ENCODE peak calls at places on chromosomes 5 and 9, in eight cellular contexts. J is PC-3, N is H9, M is hepatocyte, F is astrocyte, Z is mesenchymal stem cell, A is A549, P is GM12878. X is an unnamed sample.

GRCh38 chr9:37976714-37977477 is 73.0 kb upstream of the SLC25A51 start:
- DNase-seq in P (no peak), A (no peak), N (no peak), M (peak; percentile 71), Z (peak; percentile 96), J (peak; percentile 39), F (peak; percentile 97), X (peak; percentile 79)

GRCh38 chr5:167987490-167988270 is 303.8 kb upstream of the WWC1 start:
- DNase-seq in M (peak; percentile 7), Z (no peak), P (no peak), J (no peak), N (no peak), A (no peak), F (no peak), X (no peak)

GRCh38 chr9:81394816-81395215 is 294.5 kb downstream of the TLE1 start:
- DNase-seq in A (no peak), F (no peak), N (no peak), M (peak; percentile 27), P (no peak), Z (no peak), J (no peak), X (no peak)

GRCh38 chr9:81456431-81456970 is 232.8 kb downstream of the TLE1 start:
- DNase-seq in F (peak; percentile 89), P (no peak), M (no peak), N (no peak), J (peak; percentile 38), A (no peak), Z (peak; percentile 14), X (no peak)

GRCh38 chr5:142866563-142867275 is 96.5 kb downstream of the ARHGAP26 start:
- DNase-seq in P (peak; percentile 26), Z (peak; percentile 60), M (peak; percentile 86), N (peak; percentile 69), A (peak; percentile 82), F (peak; percentile 70), J (peak; percentile 76), X (peak; percentile 65)

GRCh38 chr9:129493002-129493713 is 127.7 kb downstream of the C9orf50 start:
- DNase-seq in A (no peak), N (no peak), J (no peak), F (no peak), M (no peak), Z (no peak), P (no peak), X (no peak)

GRCh38 chr9:135023816-135024405 is 63.6 kb upstream of the OLFM1 start:
- DNase-seq in P (no peak), F (no peak), N (no peak), M (no peak), A (no peak), J (no peak), Z (no peak), X (peak; percentile 2)

GRCh38 chr9:129838707-129839259 is 3.5 kb downstream of the USP20 start:
- DNase-seq in F (peak; percentile 89), Z (peak; percentile 92), J (peak; percentile 91), N (no peak), P (no peak), A (no peak), M (no peak), X (peak; percentile 50)

GRCh38 chr5:81006955-81007636 is 46.9 kb downstream of the RASGRF2 start:
- DNase-seq in F (no peak), A (no peak), Z (no peak), P (no peak), J (no peak), M (no peak), N (no peak), X (no peak)

GRCh38 chr5:160399402-160400353 is at the start of gene FAM200C:
- DNase-seq in F (peak; percentile 82), N (peak; percentile 95), P (peak; percentile 59), J (peak; percentile 92), M (peak; percentile 96), Z (peak; percentile 96), A (peak; percentile 94), X (peak; percentile 89)

GRCh38 chr5:37940931-37941623 is 101.2 kb upstream of the GDNF start:
- DNase-seq in Z (no peak), M (no peak), P (no peak), A (no peak), F (no peak), N (no peak), J (peak; percentile 86), X (peak; percentile 93)

GRCh38 chr9:34459941-34460340 is 1.3 kb downstream of the DNAI1 start:
- DNase-seq in F (no peak), P (no peak), M (no peak), A (no peak), J (no peak), Z (peak; percentile 43), N (no peak), X (peak; percentile 48)

GRCh38 chr9:34457266-34458012 is 931 bp downstream of the FAM219A start:
- DNase-seq in Z (peak; percentile 87), P (no peak), M (peak; percentile 84), J (peak; percentile 62), N (peak; percentile 73), A (peak; percentile 62), F (peak; percentile 69), X (peak; percentile 66)

GRCh38 chr9:34458013-34458966 is at the start of the genes DNAI1 and FAM219A:
- DNase-seq in F (peak; percentile 94), J (peak; percentile 96), M (peak; percentile 100), Z (peak; percentile 98), A (peak; percentile 98), P (peak; percentile 69), N (peak; percentile 98), X (peak; percentile 98)

GRCh38 chr9:34458967-34459355 is 356 bp downstream of the DNAI1 start:
- DNase-seq in M (no peak), F (no peak), A (no peak), N (no peak), J (no peak), P (no peak), Z (no peak), X (no peak)

GRCh38 chr9:34459356-34459755 is 751 bp downstream of the DNAI1 start:
- DNase-seq in J (no peak), M (no peak), P (no peak), N (no peak), A (no peak), Z (no peak), F (no peak), X (no peak)
- H3K4me2 ChIP-seq in J (no peak overlapping the region), M (no peak overlapping the region), P (no peak overlapping the region), N (peak overlapping the region; percentile 77), A (peak overlapping the region; percentile 94), Z (no peak overlapping the region), F (no peak overlapping the region), X (no peak overlapping the region)

DNA sequence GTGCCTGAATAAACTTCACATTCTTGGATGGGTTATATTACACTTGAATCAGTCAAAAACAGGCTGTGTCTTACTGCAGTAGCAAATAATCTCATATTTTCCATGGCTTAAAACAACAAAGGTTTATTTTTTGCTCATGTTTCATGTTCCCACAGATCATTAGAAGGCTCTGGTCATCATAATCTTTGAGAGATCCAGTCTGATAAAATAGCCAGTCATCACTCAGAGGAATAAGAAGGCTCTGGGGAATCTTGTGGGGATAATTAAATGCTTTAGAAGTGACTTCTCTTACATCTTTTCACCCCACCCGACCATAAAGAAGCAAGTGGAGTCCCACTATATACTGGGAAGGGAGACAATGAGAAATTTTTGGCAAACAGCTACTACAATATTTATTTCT is 417.7 kb downstream of the PSAT1 start:
- DNase-seq in N (no peak), A (no peak), J (no peak), M (no peak), F (peak; percentile 56), P (no peak), Z (peak; percentile 43), X (no peak)
- H3K4me2 ChIP-seq in N (no peak overlapping the region), A (no peak overlapping the region), J (no peak overlapping the region), M (no peak overlapping the region), F (peak overlapping the region; percentile 57), P (no peak overlapping the region), Z (no peak overlapping the region), X (no peak overlapping the region)

DNA sequence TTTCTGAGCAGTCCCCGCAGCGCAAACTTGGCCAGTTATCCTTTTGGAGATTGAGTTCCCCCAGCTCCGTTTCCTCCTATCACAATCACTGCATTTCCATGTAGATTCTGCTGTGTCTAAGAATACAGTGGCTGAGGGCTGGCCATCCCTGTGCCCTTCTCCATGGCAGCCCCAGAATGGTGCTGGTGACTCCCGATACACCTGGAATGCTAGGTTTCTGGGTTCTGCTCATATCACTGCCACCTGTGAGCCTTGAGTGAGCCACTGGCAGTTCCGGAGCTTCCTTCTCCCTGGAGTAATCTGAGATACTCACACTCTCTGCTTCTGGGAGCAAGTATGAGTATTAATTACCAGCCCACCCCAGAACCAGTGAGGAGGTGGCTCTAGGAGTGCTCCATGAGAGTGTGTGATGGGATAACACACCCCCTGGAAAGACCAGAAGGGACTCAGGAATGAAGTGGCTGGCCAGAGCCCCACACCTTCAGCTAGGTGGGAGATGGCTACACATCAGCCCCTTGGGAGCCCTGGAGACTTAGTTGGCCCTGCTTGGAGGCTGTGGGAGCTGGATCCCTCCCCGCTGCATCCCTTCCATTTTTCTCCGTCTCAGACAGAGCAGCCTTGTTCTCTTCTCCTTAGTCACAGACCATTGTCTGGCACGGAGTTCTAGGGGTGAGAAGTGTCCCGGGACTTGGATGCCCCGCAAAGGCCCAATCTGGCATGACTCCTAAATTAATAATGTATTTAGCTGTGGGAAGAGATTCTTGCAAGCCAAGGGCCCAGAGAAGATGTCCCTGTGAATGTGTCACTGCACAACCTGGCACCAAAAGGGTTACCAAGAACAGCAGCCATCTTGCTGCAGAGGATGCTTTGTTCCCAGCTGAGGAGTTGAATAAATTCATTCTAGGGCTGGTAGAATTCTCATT is 4.9 kb downstream of the PCDHGC5 start:
- DNase-seq in F (peak; percentile 71), N (no peak), A (no peak), J (no peak), P (no peak), M (no peak), Z (no peak), X (peak; percentile 54)
- H3K4me2 ChIP-seq in F (peak overlapping the region; percentile 78), N (no peak overlapping the region), A (no peak overlapping the region), J (no peak overlapping the region), P (no peak overlapping the region), M (peak overlapping the region; percentile 68), Z (no peak overlapping the region), X (no peak overlapping the region)

GRCh38 chr5:65989115-65989514 is 62.7 kb downstream of the ERBIN start:
- DNase-seq in J (no peak), Z (no peak), A (no peak), F (no peak), P (no peak), N (no peak), M (no peak), X (no peak)

GRCh38 chr5:65984098-65984885 is 57.9 kb downstream of the ERBIN start:
- DNase-seq in Z (no peak), J (no peak), A (no peak), M (no peak), P (no peak), N (no peak), F (no peak), X (no peak)

GRCh38 chr5:65987982-65988381 is 61.6 kb downstream of the ERBIN start:
- DNase-seq in J (no peak), Z (no peak), F (no peak), P (no peak), N (no peak), M (no peak), A (no peak), X (no peak)

GRCh38 chr5:65986050-65986451 is 59.7 kb downstream of the ERBIN start:
- DNase-seq in J (peak; percentile 43), A (no peak), F (peak; percentile 47), N (no peak), M (no peak), P (no peak), Z (peak; percentile 59), X (peak; percentile 21)

DNA sequence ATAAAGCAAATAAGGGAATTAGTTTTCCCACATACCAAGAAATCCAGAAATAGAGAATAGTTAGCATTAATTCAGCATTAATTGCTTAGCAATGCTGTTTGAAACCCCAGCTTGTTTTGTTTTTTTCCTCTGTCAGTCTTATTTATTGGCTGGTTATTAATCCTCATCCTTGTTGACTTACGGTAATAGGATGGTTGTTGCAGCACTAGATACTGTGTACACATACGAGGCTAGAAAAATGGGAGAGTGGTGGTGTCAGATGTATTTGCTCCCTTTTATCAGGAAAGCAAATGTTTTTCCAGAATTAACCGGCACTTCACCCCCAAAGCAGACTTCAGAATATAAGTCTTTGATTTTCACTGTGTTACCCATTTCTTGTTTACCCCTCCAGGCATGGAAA is 60.4 kb downstream of the ERBIN start:
- DNase-seq in F (no peak), P (no peak), J (no peak), M (no peak), Z (no peak), A (no peak), N (no peak), X (no peak)
- H3K4me2 ChIP-seq in F (no peak overlapping the region), P (no peak overlapping the region), J (no peak overlapping the region), M (peak overlapping the region; percentile 21), Z (no peak overlapping the region), A (no peak overlapping the region), N (no peak overlapping the region), X (no peak overlapping the region)